ENCODE peak calls at places on chromosomes 1 and 21, in ten cellular contexts. E, U, P, J, K, G, C, N, R and V are unnamed samples.

GRCh38 chr1:37890378-37891014 is 31.1 kb upstream of the MTF1 start:
- DNase-seq in G (peak), C (peak), P (peak), E (no peak), K (no peak), N (peak), R (peak), J (peak), U (no peak), V (no peak)

GRCh38 chr1:222970711-222971110 is 155.9 kb downstream of the DISP1 start:
- DNase-seq in R (no peak), K (no peak), J (no peak), E (no peak), G (no peak), C (no peak), N (no peak), U (no peak), P (no peak), V (no peak)

GRCh38 chr1:35062518-35063196 is 16.5 kb upstream of the ZMYM1 start:
- DNase-seq in J (peak), R (no peak), G (peak), U (no peak), E (no peak), C (peak), P (no peak), N (peak), K (no peak), V (no peak)

GRCh38 chr1:53615101-53615500 is 123.9 kb downstream of the GLIS1 start:
- DNase-seq in J (no peak), R (no peak), E (no peak), U (no peak), G (no peak), C (no peak), P (no peak), K (no peak), N (no peak), V (no peak)

GRCh38 chr1:180586671-180587155 is 27.9 kb downstream of the OVAAL start:
- DNase-seq in K (no peak), P (no peak), J (peak), R (no peak), E (no peak), U (no peak), N (peak), G (peak), C (peak), V (no peak)

GRCh38 chr1:166869318-166870099 is 6.6 kb downstream of the TADA1 start:
- DNase-seq in G (no peak), K (no peak), R (no peak), E (no peak), P (no peak), U (no peak), J (no peak), C (no peak), N (no peak), V (no peak)

GRCh38 chr1:201185527-201186128 is 5.0 kb upstream of the IGFN1 start:
- DNase-seq in C (no peak), E (no peak), U (no peak), J (no peak), N (no peak), K (no peak), P (no peak), G (no peak), R (no peak), V (no peak)

GRCh38 chr21:35358008-35358407 is 308.9 kb upstream of the RUNX1 start:
- DNase-seq in N (no peak), C (no peak), R (no peak), E (no peak), J (no peak), U (no peak), G (no peak), K (no peak), P (no peak), V (no peak)

GRCh38 chr1:42740756-42741580 is 932 bp upstream of the CLDN19 start:
- DNase-seq in C (no peak), N (no peak), J (no peak), G (no peak), P (no peak), U (no peak), K (no peak), E (no peak), R (no peak), V (peak)

GRCh38 chr1:118077331-118078055 is 107.5 kb downstream of the SPAG17 start:
- DNase-seq in N (peak), C (peak), P (no peak), G (peak), U (no peak), K (no peak), J (peak), R (peak), E (no peak), V (no peak)

GRCh38 chr1:88433556-88433955 is 250.5 kb upstream of the PKN2 start:
- DNase-seq in J (no peak), G (no peak), E (no peak), K (no peak), C (peak), R (no peak), N (no peak), U (no peak), P (no peak), V (no peak)

GRCh38 chr1:14340244-14340800 is 258.2 kb upstream of the KAZN start:
- DNase-seq in N (no peak), J (no peak), C (peak), P (no peak), E (no peak), G (peak), U (no peak), K (no peak), R (no peak), V (no peak)

GRCh38 chr1:174818951-174819350 is 180.8 kb upstream of the CACYBP start:
- DNase-seq in N (no peak), J (peak), R (no peak), K (no peak), E (no peak), P (no peak), U (no peak), G (no peak), C (peak), V (no peak)

GRCh38 chr1:211024901-211025300 is 109.0 kb downstream of the KCNH1 start:
- DNase-seq in K (no peak), P (no peak), G (no peak), U (no peak), R (no peak), E (no peak), C (no peak), J (no peak), N (no peak), V (no peak)

GRCh38 chr1:61184035-61184713 is 101.8 kb downstream of the NFIA start:
- DNase-seq in K (peak), R (no peak), E (no peak), C (peak), N (peak), P (peak), U (no peak), J (peak), G (peak), V (no peak)

GRCh38 chr1:26602378-26602959 is 72.9 kb downstream of the RPS6KA1 start:
- DNase-seq in K (no peak), E (no peak), R (peak), U (no peak), G (peak), N (peak), J (peak), P (peak), C (peak), V (no peak)

DNA sequence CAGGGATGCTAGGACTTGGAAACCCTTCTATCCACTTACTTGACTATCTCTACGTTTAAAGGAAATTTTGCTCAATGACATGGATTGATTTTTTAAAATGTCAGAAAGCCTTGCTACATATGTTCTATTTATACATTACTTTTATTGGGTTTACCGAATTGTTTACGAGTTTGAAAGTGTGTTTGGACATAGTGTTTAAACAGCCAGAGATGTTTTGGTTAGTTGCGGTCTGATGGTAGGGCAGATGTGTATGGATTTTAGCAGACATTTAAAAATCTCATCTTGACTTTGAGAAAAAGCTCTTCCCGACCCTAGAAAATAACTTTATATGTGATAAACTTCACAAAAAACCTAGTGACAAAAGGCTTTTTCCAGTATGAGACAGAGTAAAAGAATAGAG is 513.7 kb downstream of the PLA2G4A start:
- DNase-seq in P (no peak), G (no peak), R (no peak), K (no peak), J (no peak), N (no peak), E (no peak), U (no peak), C (peak), V (no peak)
- TF ChIP-seq CTCF in P (no peak), G (no peak), R (no peak), K (no peak), J (no peak), N (no peak), E (no peak), U (no peak), C (no peak), V (no peak)

GRCh38 chr1:89631756-89632155 is 1.2 kb upstream of the LRRC8C start:
- DNase-seq in U (no peak), G (no peak), R (no peak), P (no peak), C (no peak), N (no peak), E (no peak), K (no peak), J (no peak), V (no peak)

GRCh38 chr1:89630046-89630445 is 2.9 kb upstream of the LRRC8C start:
- DNase-seq in N (no peak), C (no peak), G (no peak), E (no peak), P (no peak), R (peak), K (no peak), J (no peak), U (no peak), V (no peak)

GRCh38 chr1:89633103-89633744 is at the start of gene LRRC8C:
- DNase-seq in C (peak), N (peak), R (peak), E (peak), U (peak), K (no peak), J (peak), P (peak), G (peak), V (no peak)

GRCh38 chr1:89633745-89634625 is 1.1 kb downstream of the LRRC8C start:
- DNase-seq in J (no peak), U (no peak), G (peak), R (peak), P (peak), K (no peak), N (peak), C (peak), E (no peak), V (no peak)

DNA sequence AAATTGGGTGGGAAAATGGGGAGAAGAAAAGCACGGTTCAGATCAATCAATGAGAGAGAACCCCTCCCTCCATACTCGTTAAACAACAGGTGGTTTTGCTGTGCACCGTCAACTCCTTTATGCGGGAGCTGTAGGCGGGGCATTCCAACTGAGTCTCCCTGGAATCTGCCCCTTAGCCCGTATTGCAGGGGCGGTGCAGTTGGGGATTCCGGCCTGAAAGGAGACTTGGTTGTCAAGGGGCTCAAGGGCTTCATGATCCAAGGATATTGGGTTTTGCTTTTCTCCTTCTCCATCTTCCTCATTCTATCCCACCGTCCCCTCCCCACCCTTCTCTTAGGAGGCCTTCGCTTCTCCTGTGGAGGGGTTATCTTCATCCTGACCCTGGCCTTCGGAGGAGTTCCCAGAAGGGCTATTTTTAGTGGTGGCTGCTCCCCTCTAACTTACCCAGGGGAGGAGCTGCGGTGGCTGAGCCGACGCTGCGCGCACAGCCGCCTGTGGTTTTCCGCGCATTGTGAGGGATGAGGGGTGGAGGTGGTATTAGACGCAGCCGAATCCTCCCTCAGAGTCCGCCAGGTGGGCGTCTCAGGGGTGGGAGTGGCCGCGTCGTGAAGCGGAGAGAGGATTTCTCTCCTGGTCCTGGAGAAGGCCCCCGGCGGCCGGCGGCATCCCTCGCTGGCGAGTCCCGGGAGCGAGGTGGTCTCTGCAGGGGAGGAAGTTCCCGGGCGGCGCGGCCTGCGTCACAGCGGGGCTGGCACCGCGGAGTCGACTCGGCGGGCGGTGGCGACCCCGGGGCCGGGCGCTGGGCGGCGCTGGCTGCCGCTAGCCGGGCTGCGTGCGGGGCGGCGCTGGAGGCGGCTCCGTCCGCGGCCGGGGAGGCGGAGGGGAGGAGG is 462 bp upstream of the LRRC8C start:
- DNase-seq in J (peak), R (peak), K (peak), E (peak), P (peak), U (peak), G (peak), C (peak), N (peak), V (peak)
- TF ChIP-seq CTCF in J (no peak), R (peak), K (peak), E (peak), P (peak), U (no peak), G (no peak), C (peak), N (peak), V (peak)

DNA sequence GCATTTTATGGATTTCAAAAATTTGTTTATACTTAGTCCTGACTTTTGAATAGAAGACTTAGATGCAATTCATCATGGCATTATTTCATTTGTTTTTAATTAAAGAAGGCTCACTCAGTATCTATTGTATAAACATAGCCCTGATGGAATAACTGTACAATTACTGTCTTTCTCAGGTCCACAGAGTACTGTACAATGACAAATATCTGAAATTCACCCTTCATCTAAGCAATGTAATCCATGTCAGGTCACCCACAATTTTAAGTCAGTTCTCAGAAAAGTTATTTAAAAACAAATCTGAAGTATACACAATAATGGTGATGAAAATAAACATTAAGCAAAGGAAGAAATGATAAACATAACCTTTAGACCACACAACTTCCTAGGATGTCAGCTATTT is 311.9 kb downstream of the GRIK1 start:
- DNase-seq in K (no peak), N (no peak), J (no peak), U (no peak), E (no peak), C (no peak), P (no peak), G (no peak), R (no peak), V (no peak)
- TF ChIP-seq CTCF in K (no peak), N (no peak), J (no peak), U (no peak), E (no peak), C (no peak), P (no peak), G (no peak), R (no peak), V (no peak)

GRCh38 chr1:163361123-163361934 is 39.6 kb downstream of the NUF2 start:
- DNase-seq in C (no peak), G (peak), P (no peak), U (no peak), E (no peak), N (peak), J (no peak), R (peak), K (no peak), V (no peak)
- TF ChIP-seq CTCF in C (peak), G (peak), P (peak), U (no peak), E (peak), N (peak), J (peak), R (peak), K (no peak), V (peak)

DNA sequence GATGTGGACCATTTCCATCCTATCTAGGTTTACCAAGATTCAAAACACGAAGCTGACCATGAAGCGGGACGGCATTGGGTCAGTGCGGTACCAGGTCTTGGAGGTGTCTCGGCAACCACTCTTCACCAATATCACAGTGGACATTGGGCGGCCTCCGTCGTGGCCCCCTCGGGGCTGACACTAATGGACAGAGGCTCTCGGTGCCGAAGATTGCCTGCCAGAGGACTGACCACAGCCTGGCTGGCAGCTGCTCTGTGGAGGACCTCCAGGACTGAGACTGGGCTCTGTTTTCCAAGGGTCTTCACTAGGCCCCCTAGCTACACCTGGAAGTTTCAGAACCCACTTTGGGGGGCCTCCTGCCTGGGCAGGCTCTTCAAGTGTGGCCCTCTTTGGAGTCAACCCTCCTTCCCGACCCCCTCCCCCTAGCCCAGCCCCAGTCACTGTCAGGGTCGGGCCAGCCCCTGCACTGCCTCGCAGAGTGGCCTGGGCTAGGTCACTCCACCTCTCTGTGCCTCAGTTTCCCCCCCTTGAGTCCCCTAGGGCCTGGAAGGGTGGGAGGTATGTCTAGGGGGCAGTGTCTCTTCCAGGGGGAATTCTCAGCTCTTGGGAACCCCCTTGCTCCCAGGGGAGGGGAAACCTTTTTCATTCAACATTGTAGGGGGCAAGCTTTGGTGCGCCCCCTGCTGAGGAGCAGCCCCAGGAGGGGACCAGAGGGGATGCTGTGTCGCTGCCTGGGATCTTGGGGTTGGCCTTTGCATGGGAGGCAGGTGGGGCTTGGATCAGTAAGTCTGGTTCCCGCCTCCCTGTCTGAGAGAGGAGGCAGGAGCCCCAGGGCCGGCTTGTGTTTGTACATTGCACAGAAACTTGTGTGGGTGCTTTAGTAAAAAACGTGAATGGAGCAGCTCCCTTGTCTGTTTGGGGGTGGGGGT is 864 bp upstream of the CCDC24 start:
- DNase-seq in U (no peak), P (peak), G (no peak), C (no peak), J (no peak), E (no peak), K (no peak), N (no peak), R (no peak), V (no peak)
- TF ChIP-seq CTCF in U (no peak), P (peak), G (peak), C (no peak), J (peak), E (no peak), K (no peak), N (peak), R (peak), V (no peak)

DNA sequence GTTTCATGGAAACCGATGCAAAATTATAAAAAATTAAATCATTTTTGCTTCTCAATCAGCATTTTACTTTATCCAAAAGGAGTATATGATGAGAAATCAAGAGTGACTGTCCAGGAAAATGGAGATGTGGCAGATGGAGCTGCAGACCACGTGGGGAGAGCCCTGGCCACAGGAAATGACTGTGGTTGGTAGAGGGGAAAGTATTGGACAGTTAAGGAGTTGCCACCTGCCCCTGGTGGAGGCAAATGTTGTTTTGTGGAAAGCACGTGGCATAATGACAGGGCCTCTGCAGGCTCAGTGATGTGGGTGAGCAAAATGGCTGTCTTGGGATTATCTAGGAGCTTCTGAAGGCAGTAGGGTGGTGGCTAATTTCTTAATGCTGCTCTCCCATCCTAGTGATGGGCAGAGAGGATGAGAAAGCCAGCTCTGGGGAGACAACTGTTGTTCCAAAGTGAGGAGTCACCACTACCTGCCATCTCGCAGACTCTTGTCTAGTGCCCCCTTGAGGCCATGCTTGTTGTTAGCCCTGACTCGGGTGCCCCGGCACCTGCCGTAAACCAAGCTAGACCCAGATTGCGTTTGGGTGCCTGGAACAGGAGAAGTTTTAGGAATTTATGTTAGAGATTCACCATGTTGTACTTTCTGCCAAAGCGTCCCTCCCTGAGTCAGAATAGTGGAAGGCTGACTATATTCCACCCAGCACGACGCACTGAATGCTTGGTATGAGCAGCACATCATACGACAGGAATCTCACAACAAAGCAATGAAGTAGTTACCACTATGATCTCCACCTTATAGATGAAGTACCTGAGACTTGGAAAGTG is 144.0 kb downstream of the ROR1 start:
- DNase-seq in P (peak), R (peak), N (peak), K (no peak), E (peak), U (no peak), J (no peak), G (no peak), C (peak), V (no peak)
- TF ChIP-seq CTCF in P (peak), R (peak), N (peak), K (peak), E (no peak), U (no peak), J (peak), G (peak), C (peak), V (peak)

GRCh38 chr1:161117681-161118581 is at the start of the genes NIT1 and PFDN2:
- DNase-seq in P (peak), N (peak), E (peak), K (peak), G (peak), J (peak), U (peak), C (peak), R (peak), V (peak)
- TF ChIP-seq CTCF in P (peak), N (no peak), E (no peak), K (no peak), G (no peak), J (no peak), U (no peak), C (no peak), R (no peak), V (no peak)

GRCh38 chr1:94440088-94440487 is 21.9 kb downstream of the ABCD3 start:
- DNase-seq in C (no peak), K (no peak), E (no peak), U (no peak), N (no peak), P (peak), J (no peak), G (no peak), R (no peak), V (no peak)
- TF ChIP-seq CTCF in C (no peak), K (no peak), E (peak), U (no peak), N (no peak), P (no peak), J (no peak), G (peak), R (no peak), V (no peak)